ENCODE peak calls at places on chromosomes 11 and 22, in eight cellular contexts. A is heart right ventricle, I is fibroblast of lung, S is brain microvascular endothelial cell, V is WERI-Rb-1, J is PC-3, O is foreskin fibroblast, W is fibroblast of villous mesenchyme. C is an unnamed sample.

GRCh38 chr11:57407010-57407409 is 16.6 kb upstream of the PRG2 start:
- DNase-seq in W (no peak), A (peak; percentile 64), I (no peak), J (no peak), V (no peak), O (no peak), S (no peak), C (no peak)

GRCh38 chr11:70790671-70791300 is 392.5 kb downstream of the CTTN start:
- DNase-seq in W (no peak), O (no peak), A (no peak), V (peak; percentile 41), S (no peak), J (no peak), I (no peak), C (no peak)

GRCh38 chr11:99452076-99452475 is 431.3 kb downstream of the CNTN5 start:
- DNase-seq in A (no peak), W (no peak), S (no peak), V (no peak), J (no peak), I (no peak), O (no peak), C (no peak)

GRCh38 chr22:50200333-50201190 is at the start of gene SELENOO:
- DNase-seq in S (peak; percentile 77), J (peak; percentile 80), V (peak; percentile 94), I (peak; percentile 84), W (peak; percentile 87), O (peak; percentile 97), A (peak; percentile 94), C (peak; percentile 86)

GRCh38 chr11:35321111-35321510 is 98.2 kb downstream of the SLC1A2 start:
- DNase-seq in O (peak; percentile 14), A (no peak), J (no peak), W (no peak), S (no peak), V (no peak), I (no peak), C (no peak)

GRCh38 chr11:63872833-63873201 is 33.9 kb downstream of the MARK2 start:
- DNase-seq in J (no peak), W (no peak), V (no peak), I (no peak), S (no peak), A (no peak), O (no peak), C (no peak)

GRCh38 chr22:31748490-31748889 is 1.4 kb downstream of the PRR14L start:
- DNase-seq in W (no peak), V (no peak), J (peak; percentile 2), S (no peak), O (peak; percentile 34), A (no peak), I (peak; percentile 20), C (no peak)

GRCh38 chr11:126815111-126815510 is 185.5 kb downstream of the KIRREL3 start:
- DNase-seq in O (peak; percentile 59), A (no peak), W (no peak), J (no peak), V (no peak), I (peak; percentile 74), S (no peak), C (no peak)

GRCh38 chr11:102111787-102112653 is 1.8 kb downstream of the YAP1 start:
- DNase-seq in A (no peak), I (peak; percentile 90), S (peak; percentile 85), O (peak; percentile 94), V (no peak), W (peak; percentile 95), J (peak; percentile 98), C (peak; percentile 82)

GRCh38 chr11:114057605-114058004 is 1.9 kb upstream of the ZBTB16 start:
- DNase-seq in A (no peak), W (no peak), V (no peak), I (no peak), O (no peak), J (no peak), S (no peak), C (no peak)

GRCh38 chr11:373716-374551 is 4.6 kb downstream of the B4GALNT4 start:
- DNase-seq in W (no peak), V (no peak), J (no peak), I (no peak), A (no peak), S (no peak), O (no peak), C (no peak)

GRCh38 chr11:112216591-112217105 is 9.6 kb upstream of the PTS start:
- DNase-seq in O (peak; percentile 50), W (peak; percentile 89), V (no peak), J (peak; percentile 39), S (no peak), A (no peak), I (peak; percentile 30), C (peak; percentile 63)

GRCh38 chr11:8403310-8403709 is 139.6 kb upstream of the LMO1 start:
- DNase-seq in V (no peak), A (no peak), I (peak; percentile 27), J (peak; percentile 13), W (peak; percentile 13), S (peak; percentile 54), O (peak; percentile 34), C (peak; percentile 11)

GRCh38 chr11:783581-784015 is 6.3 kb downstream of the CEND1 start:
- DNase-seq in V (peak; percentile 95), S (peak; percentile 62), A (peak; percentile 57), I (peak; percentile 91), W (peak; percentile 77), J (peak; percentile 80), O (peak; percentile 98), C (peak; percentile 93)

GRCh38 chr22:29072193-29072978 is 449 bp upstream of the KREMEN1 start:
- DNase-seq in A (peak; percentile 82), O (peak; percentile 92), I (peak; percentile 48), V (peak; percentile 89), W (peak; percentile 65), S (peak; percentile 39), J (peak; percentile 89), C (peak; percentile 72)

GRCh38 chr22:19038728-19039447 is 83.3 kb downstream of the DGCR2 start:
- DNase-seq in I (no peak), A (no peak), V (no peak), J (no peak), W (no peak), S (no peak), O (no peak), C (no peak)

GRCh38 chr22:46025225-46025972 is 48.4 kb upstream of the WNT7B start:
- DNase-seq in I (no peak), V (no peak), W (no peak), S (no peak), A (no peak), J (no peak), O (no peak), C (no peak)

GRCh38 chr11:97794876-97795275 is 1225.9 kb upstream of the CNTN5 start:
- DNase-seq in S (peak; percentile 37), W (peak; percentile 3), J (no peak), A (no peak), V (no peak), O (no peak), I (peak; percentile 9), C (no peak)

GRCh38 chr11:106133529-106133928 is 56.1 kb downstream of the AASDHPPT start:
- DNase-seq in S (no peak), J (peak; percentile 32), W (peak; percentile 22), O (peak; percentile 21), I (no peak), A (no peak), V (no peak), C (peak; percentile 21)

GRCh38 chr22:41998361-41999261 is at the start of gene WBP2NL:
- DNase-seq in A (peak; percentile 80), S (peak; percentile 58), W (peak; percentile 67), V (no peak), J (peak; percentile 69), I (peak; percentile 78), O (peak; percentile 92), C (peak; percentile 82)

GRCh38 chr22:20219667-20220628 is 48.2 kb downstream of the RTN4R start:
- DNase-seq in V (no peak), J (no peak), A (no peak), O (no peak), W (no peak), S (no peak), I (no peak), C (no peak)

GRCh38 chr11:74443071-74443864 is 24.1 kb downstream of the KCNE3 start:
- DNase-seq in W (peak; percentile 16), I (peak; percentile 45), J (peak; percentile 94), V (peak; percentile 36), O (no peak), S (peak; percentile 14), A (no peak), C (peak; percentile 26)

GRCh38 chr22:23291806-23292452 is 111.6 kb downstream of the BCR start:
- DNase-seq in J (no peak), S (no peak), V (no peak), A (no peak), O (no peak), W (no peak), I (no peak), C (no peak)

GRCh38 chr11:11179239-11179638 is 173.8 kb downstream of the CSNK2A3 start:
- DNase-seq in O (peak; percentile 79), I (peak; percentile 86), W (peak; percentile 47), V (no peak), S (peak; percentile 85), A (no peak), J (peak; percentile 73), C (peak; percentile 56)

GRCh38 chr11:64915366-64915887 is 1.6 kb downstream of the ATG2A start:
- DNase-seq in W (no peak), V (no peak), S (no peak), A (no peak), O (no peak), I (no peak), J (no peak), C (no peak)
- H3K4me3 ChIP-seq in W (peak overlapping the region; percentile 86), V (no peak overlapping the region), S (peak overlapping the region; percentile 91), A (no peak overlapping the region), O (peak overlapping the region; percentile 72), I (peak overlapping the region; percentile 98), J (peak overlapping the region; percentile 89), C (peak overlapping the region; percentile 95)

GRCh38 chr22:26426924-26427323 is 2.1 kb upstream of the ASPHD2 start:
- DNase-seq in I (no peak), A (no peak), S (no peak), W (no peak), J (no peak), O (no peak), V (no peak), C (no peak)
- TF ChIP-seq CTCF in I (no peak), A (no peak), S (no peak), W (no peak), J (no peak), O (no peak), V (no peak), C (no peak)

GRCh38 chr22:40220316-40221054 is 42.8 kb downstream of the TNRC6B start:
- DNase-seq in V (no peak), O (no peak), I (peak; percentile 40), S (no peak), J (no peak), A (no peak), W (peak; percentile 33), C (peak; percentile 26)
- H3K4me3 ChIP-seq in V (no peak overlapping the region), O (no peak overlapping the region), I (no peak overlapping the region), S (no peak overlapping the region), J (no peak overlapping the region), A (no peak overlapping the region), W (no peak overlapping the region), C (no peak overlapping the region)

DNA sequence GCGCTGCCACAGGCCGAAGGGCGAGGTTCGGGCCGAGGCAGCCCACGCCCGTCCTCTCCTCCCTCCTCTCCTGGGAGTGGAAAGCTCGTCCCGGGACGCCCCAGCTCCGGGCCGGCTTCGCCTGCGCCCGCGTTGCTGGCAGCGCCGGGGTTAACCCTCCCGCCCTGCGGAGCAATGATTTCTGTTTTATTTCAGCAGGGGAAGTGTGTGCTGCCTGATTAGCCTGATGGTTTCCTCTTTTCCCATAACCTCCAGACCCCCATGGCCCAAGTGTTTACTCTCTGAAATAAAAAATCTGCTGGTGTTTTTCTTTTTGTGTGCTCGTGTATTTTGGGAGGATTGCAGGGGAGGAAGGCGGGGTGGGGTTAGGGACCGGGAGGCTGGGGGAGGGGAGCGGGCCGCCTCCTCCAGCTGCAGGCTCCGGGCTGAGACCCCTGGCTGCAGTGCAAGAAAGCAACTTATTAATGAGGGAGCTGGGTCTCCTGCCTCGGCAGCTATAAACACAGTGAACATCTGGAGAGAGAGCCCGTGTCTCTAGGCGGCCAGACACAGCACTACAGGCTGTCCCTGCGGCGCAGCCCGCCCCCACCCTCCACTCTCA is 38.6 kb downstream of the ETS1 start:
- DNase-seq in O (peak; percentile 74), I (peak; percentile 25), V (no peak), S (no peak), A (peak; percentile 84), J (peak; percentile 31), W (peak; percentile 88), C (peak; percentile 72)
- TF ChIP-seq CTCF in O (no peak), I (no peak), V (no peak), S (peak; percentile 27), A (no peak), J (no peak), W (peak; percentile 12), C (no peak)

C was measured in cardiac fibroblast.